ENCODE peak calls at places on chromosomes 5 and 9, in nine cellular contexts. J is left ventricle myocardium inferior; M is HCT116; R is PC-3; N is CD4-positive, alpha-beta memory T cell; T is PC-9; A is tibial artery; C is uterus; I is OCI-LY7. V is an unnamed sample.

GRCh38 chr5:62317810-62318209 is 11.8 kb downstream of the KIF2A start:
- DNase-seq in J (no peak), M (no peak), R (no peak), N (no peak), T (no peak), A (no peak), C (no peak), I (no peak), V (no peak)

GRCh38 chr5:107567901-107568671 is 102.7 kb downstream of the EFNA5 start:
- DNase-seq in J (no peak), M (no peak), R (no peak), N (no peak), T (no peak), A (no peak), C (no peak), I (peak; percentile 80), V (no peak)

GRCh38 chr5:96683810-96684209 is 21.6 kb downstream of the CAST start:
- DNase-seq in J (no peak), M (no peak), R (no peak), N (no peak), T (no peak), A (no peak), C (no peak), I (no peak), V (no peak)

GRCh38 chr9:123957168-123957721 is 27.3 kb upstream of the DENND1A start:
- DNase-seq in J (no peak), M (no peak), R (peak; percentile 63), N (no peak), T (peak; percentile 75), A (no peak), C (no peak), I (no peak), V (no peak)

GRCh38 chr5:142356716-142357468 is 32.1 kb upstream of the SPRY4 start:
- DNase-seq in J (peak; percentile 89), M (peak; percentile 87), R (peak; percentile 82), N (peak; percentile 90), T (peak; percentile 87), A (peak; percentile 89), C (peak; percentile 86), I (peak; percentile 86), V (peak; percentile 71)

GRCh38 chr9:86655147-86655546 is 292.2 kb downstream of the GAS1 start:
- DNase-seq in J (no peak), M (no peak), R (no peak), N (no peak), T (no peak), A (no peak), C (no peak), I (no peak), V (no peak)

GRCh38 chr9:96555567-96556386 is 63.9 kb downstream of the CDC14B start:
- DNase-seq in J (no peak), M (no peak), R (no peak), N (no peak), T (no peak), A (no peak), C (no peak), I (no peak), V (no peak)

GRCh38 chr9:69223605-69224004 is 49.5 kb downstream of the TJP2 start:
- DNase-seq in J (no peak), M (peak; percentile 28), R (peak; percentile 70), N (no peak), T (peak; percentile 55), A (no peak), C (no peak), I (peak; percentile 31), V (peak; percentile 50)

GRCh38 chr5:124932791-124933600 is 186.6 kb upstream of the ZNF608 start:
- DNase-seq in J (peak; percentile 31), M (no peak), R (no peak), N (no peak), T (no peak), A (no peak), C (peak; percentile 68), I (no peak), V (no peak)

GRCh38 chr5:6734243-6734695 is 21.0 kb downstream of the TENT4A start:
- DNase-seq in J (peak; percentile 32), M (no peak), R (no peak), N (no peak), T (no peak), A (no peak), C (no peak), I (no peak), V (no peak)

GRCh38 chr5:39780341-39780740 is 355.6 kb upstream of the DAB2 start:
- DNase-seq in J (no peak), M (no peak), R (peak; percentile 15), N (no peak), T (no peak), A (no peak), C (no peak), I (no peak), V (peak; percentile 5)

GRCh38 chr5:53023969-53024368 is 34.8 kb downstream of the ITGA2 start:
- DNase-seq in J (no peak), M (no peak), R (peak; percentile 70), N (no peak), T (peak; percentile 43), A (no peak), C (no peak), I (no peak), V (no peak)

GRCh38 chr9:136865768-136866103 is 372 bp downstream of the EDF1 start:
- DNase-seq in J (no peak), M (no peak), R (no peak), N (no peak), T (no peak), A (peak; percentile 21), C (no peak), I (no peak), V (no peak)

GRCh38 chr5:192970-193831 is 1.9 kb downstream of the LRRC14B start:
- DNase-seq in J (no peak), M (no peak), R (no peak), N (no peak), T (no peak), A (no peak), C (no peak), I (no peak), V (no peak)

GRCh38 chr5:126031989-126032716 is 391.1 kb upstream of the GRAMD2B start:
- DNase-seq in J (peak; percentile 68), M (no peak), R (peak; percentile 25), N (no peak), T (no peak), A (peak; percentile 46), C (peak; percentile 23), I (no peak), V (no peak)

GRCh38 chr5:104456122-104456521 is 893.5 kb upstream of the NUDT12 start:
- DNase-seq in J (no peak), M (no peak), R (no peak), N (no peak), T (no peak), A (no peak), C (no peak), I (no peak), V (no peak)

GRCh38 chr9:114450833-114451706 is 54.2 kb downstream of the WHRN start:
- DNase-seq in J (no peak), M (no peak), R (no peak), N (peak; percentile 51), T (no peak), A (no peak), C (no peak), I (peak; percentile 24), V (no peak)

GRCh38 chr9:94821098-94821930 is 94.8 kb downstream of the AOPEP start:
- DNase-seq in J (no peak), M (no peak), R (no peak), N (no peak), T (no peak), A (no peak), C (no peak), I (peak; percentile 8), V (no peak)

GRCh38 chr5:86688414-86688813 is 70.7 kb downstream of the COX7C start:
- DNase-seq in J (no peak), M (no peak), R (no peak), N (no peak), T (no peak), A (no peak), C (no peak), I (no peak), V (no peak)

GRCh38 chr9:30758726-30759446 is 1625.6 kb upstream of the ACO1 start:
- DNase-seq in J (no peak), M (no peak), R (no peak), N (no peak), T (no peak), A (no peak), C (no peak), I (no peak), V (no peak)

GRCh38 chr9:92820964-92821363 is 56.3 kb upstream of the BICD2 start:
- DNase-seq in J (no peak), M (no peak), R (no peak), N (no peak), T (no peak), A (no peak), C (no peak), I (no peak), V (no peak)
- H3K27ac ChIP-seq in J (no peak overlapping the region), M (no peak overlapping the region), R (no peak overlapping the region), N (no peak overlapping the region), T (no peak overlapping the region), A (no peak overlapping the region), C (no peak overlapping the region), I (no peak overlapping the region), V (no peak overlapping the region)

DNA sequence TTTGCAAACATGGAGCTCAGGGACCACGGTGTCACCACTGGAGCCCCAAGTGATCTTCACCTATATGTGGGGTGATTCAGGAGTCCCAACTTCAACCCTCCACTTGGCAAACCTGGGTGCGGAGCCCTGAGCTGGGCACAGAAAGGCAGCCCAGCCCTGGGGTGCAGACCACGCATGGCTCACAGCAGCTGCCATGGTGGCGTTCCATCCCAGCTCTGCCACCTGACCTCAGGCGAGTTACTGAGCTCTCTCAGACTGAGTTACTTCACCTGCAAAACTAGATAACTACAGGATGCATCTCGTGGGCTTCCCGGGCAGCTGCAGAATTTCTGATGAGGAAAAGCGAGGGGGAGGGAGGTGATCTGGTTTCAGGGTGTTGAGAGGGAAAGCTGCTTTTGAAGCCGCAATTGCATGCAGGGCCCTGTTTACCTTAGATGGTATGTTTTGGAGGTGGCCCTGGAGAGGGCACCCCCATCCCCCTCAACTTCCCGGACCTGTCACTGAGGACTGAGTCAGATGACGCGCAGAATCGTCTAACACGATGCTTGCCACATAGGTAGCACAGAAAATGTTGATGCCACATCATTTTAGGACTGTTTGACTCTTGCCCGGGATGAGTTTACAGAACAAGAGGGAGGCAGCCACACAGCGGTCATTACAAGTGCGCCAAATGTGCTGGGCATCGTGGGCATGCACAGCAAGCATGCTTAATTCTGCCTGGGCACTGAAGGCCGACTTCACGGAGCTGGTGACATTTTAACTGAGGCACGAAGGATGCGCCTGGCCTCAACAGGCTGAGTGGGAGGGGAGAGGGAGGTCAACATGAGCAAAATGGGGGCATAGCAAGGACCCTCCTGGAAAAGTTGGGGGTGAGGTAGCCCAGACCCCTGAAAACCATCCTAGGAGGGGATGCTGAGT is 154.6 kb downstream of the COL23A1 start:
- DNase-seq in J (no peak), M (no peak), R (no peak), N (no peak), T (no peak), A (no peak), C (no peak), I (no peak), V (no peak)
- H3K4me3 ChIP-seq in J (no peak overlapping the region), M (no peak overlapping the region), R (no peak overlapping the region), N (no peak overlapping the region), T (no peak overlapping the region), A (no peak overlapping the region), C (no peak overlapping the region), I (no peak overlapping the region), V (no peak overlapping the region)

GRCh38 chr5:180848265-180848664 is 12.8 kb downstream of the ZFP62 start:
- DNase-seq in J (no peak), M (no peak), R (no peak), N (no peak), T (no peak), A (no peak), C (no peak), I (no peak), V (no peak)
- H3K9me3 ChIP-seq in J (peaks cover 11% of the 10 kb centered on the region), M (peaks cover 25% of the 10 kb centered on the region), R (peaks cover 32% of the 10 kb centered on the region), N (no peaks in the 10 kb centered on the region), T (peaks cover 81% of the 10 kb centered on the region), A (no peaks in the 10 kb centered on the region), C (no peaks in the 10 kb centered on the region), I (no peaks in the 10 kb centered on the region), V (peaks cover 18% of the 10 kb centered on the region)

GRCh38 chr9:107587175-107587963 is 97.8 kb upstream of the KLF4 start:
- DNase-seq in J (peak; percentile 50), M (no peak), R (no peak), N (no peak), T (peak; percentile 50), A (peak; percentile 55), C (no peak), I (no peak), V (no peak)
- H3K27ac ChIP-seq in J (peak overlapping the region; percentile 89), M (no peak overlapping the region), R (no peak overlapping the region), N (no peak overlapping the region), T (peak overlapping the region; percentile 68), A (no peak overlapping the region), C (peak overlapping the region; percentile 35), I (no peak overlapping the region), V (no peak overlapping the region)

V was measured in iPS DF 6.9.